ENCODE peak calls at places on chromosomes 3 and 15, in seven cellular contexts. X is IMR-90, C is tibial nerve, K is Peyer's patch, T is right atrium auricular region, N is gastrocnemius medialis, J is HepG2. B is an unnamed sample.

GRCh38 chr3:4994823-4995499 is 15.7 kb downstream of the BHLHE40 start:
- DNase-seq in C (peak; percentile 61), J (peak; percentile 52), T (peak; percentile 94), X (peak; percentile 92), K (peak; percentile 49), N (peak; percentile 87), B (peak; percentile 67)

GRCh38 chr3:141331370-141332318 is 36.7 kb upstream of the ZBTB38 start:
- DNase-seq in K (peak; percentile 79), N (peak; percentile 46), J (peak; percentile 53), T (peak; percentile 88), C (peak; percentile 39), X (peak; percentile 99), B (peak; percentile 75)

GRCh38 chr3:13019243-13019701 is 54.0 kb downstream of the IQSEC1 start:
- DNase-seq in N (no peak), C (peak; percentile 36), J (no peak), K (no peak), X (peak; percentile 76), T (peak; percentile 76), B (peak; percentile 69)

GRCh38 chr3:36991923-36992805 is 767 bp downstream of the EPM2AIP1 start:
- DNase-seq in K (peak; percentile 51), J (peak; percentile 46), T (no peak), N (peak; percentile 20), C (peak; percentile 31), X (peak; percentile 74), B (no peak)

GRCh38 chr3:155701882-155702465 is 42.9 kb downstream of the PLCH1 start:
- DNase-seq in K (no peak), N (no peak), C (peak; percentile 43), J (peak; percentile 62), T (no peak), X (peak; percentile 58), B (no peak)

GRCh38 chr3:9957214-9957613 is 5.0 kb upstream of the PRRT3 start:
- DNase-seq in K (no peak), N (no peak), X (peak; percentile 33), T (no peak), C (no peak), J (no peak), B (no peak)

GRCh38 chr3:100971776-100972175 is 21.4 kb downstream of the ABI3BP start:
- DNase-seq in T (no peak), K (no peak), N (no peak), X (no peak), J (no peak), C (no peak), B (no peak)

GRCh38 chr3:14631687-14632444 is 19.7 kb upstream of the CCDC174 start:
- DNase-seq in C (no peak), T (no peak), K (no peak), J (peak; percentile 21), X (no peak), N (no peak), B (no peak)

GRCh38 chr3:114627760-114628159 is 333.9 kb downstream of the TIGIT start:
- DNase-seq in N (peak; percentile 85), C (peak; percentile 50), K (no peak), T (peak; percentile 81), X (peak; percentile 43), J (no peak), B (no peak)

GRCh38 chr3:184334470-184335158 is 2.8 kb upstream of the FAM131A start:
- DNase-seq in J (no peak), X (peak; percentile 86), K (no peak), N (no peak), C (no peak), T (no peak), B (no peak)

GRCh38 chr3:49912787-49913375 is 9.2 kb upstream of the MST1R start:
- DNase-seq in C (no peak), J (no peak), N (no peak), T (no peak), X (no peak), K (no peak), B (no peak)

GRCh38 chr3:71629289-71630252 is 46.0 kb upstream of the FOXP1 start:
- DNase-seq in K (no peak), X (peak; percentile 64), T (peak; percentile 59), J (no peak), C (peak; percentile 50), N (peak; percentile 19), B (no peak)

GRCh38 chr3:127031046-127031810 is 48.3 kb downstream of the PLXNA1 start:
- DNase-seq in K (no peak), X (no peak), T (no peak), N (no peak), C (no peak), J (no peak), B (peak; percentile 8)

GRCh38 chr3:42906905-42907183 is 902 bp downstream of the ZNF662 start:
- DNase-seq in K (no peak), T (no peak), X (no peak), J (no peak), C (no peak), N (no peak), B (no peak)

GRCh38 chr3:42908675-42909074 is 2.7 kb downstream of the ZNF662 start:
- DNase-seq in C (no peak), K (no peak), X (no peak), T (no peak), J (no peak), N (no peak), B (no peak)

GRCh38 chr3:42906085-42906904 is at the start of gene ZNF662:
- DNase-seq in X (no peak), N (peak; percentile 4), K (peak; percentile 50), J (no peak), T (no peak), C (peak; percentile 27), B (peak; percentile 57)

GRCh38 chr3:42904076-42904475 is 1.9 kb upstream of the ZNF662 start:
- DNase-seq in K (no peak), N (no peak), C (no peak), X (no peak), J (no peak), T (no peak), B (no peak)

DNA sequence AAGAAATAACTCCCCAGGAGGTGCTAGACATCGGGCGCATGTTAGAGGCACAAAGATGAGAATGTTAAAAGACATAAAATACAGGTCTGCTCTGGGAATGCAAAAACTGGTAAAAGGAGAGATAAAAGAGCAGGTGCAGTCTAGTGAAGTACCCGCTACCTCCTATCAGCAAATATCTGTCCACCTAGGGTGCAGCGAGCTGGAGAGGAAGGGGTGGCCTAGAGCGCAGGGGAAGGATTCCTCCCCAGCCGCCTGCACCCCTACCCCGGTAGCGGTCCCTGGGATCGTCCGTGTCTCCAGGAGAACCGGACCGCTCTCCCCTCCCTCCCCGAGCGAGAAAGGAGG is 230 bp upstream of the ZNF662 start:
- DNase-seq in J (no peak), T (no peak), X (no peak), K (no peak), C (no peak), N (no peak), B (no peak)
- H3K4me3 ChIP-seq in J (no peak overlapping the region), T (peak overlapping the region; percentile 65), X (peak overlapping the region; percentile 34), K (peak overlapping the region; percentile 31), C (peak overlapping the region; percentile 50), N (peak overlapping the region; percentile 68), B (peak overlapping the region; percentile 72)

DNA sequence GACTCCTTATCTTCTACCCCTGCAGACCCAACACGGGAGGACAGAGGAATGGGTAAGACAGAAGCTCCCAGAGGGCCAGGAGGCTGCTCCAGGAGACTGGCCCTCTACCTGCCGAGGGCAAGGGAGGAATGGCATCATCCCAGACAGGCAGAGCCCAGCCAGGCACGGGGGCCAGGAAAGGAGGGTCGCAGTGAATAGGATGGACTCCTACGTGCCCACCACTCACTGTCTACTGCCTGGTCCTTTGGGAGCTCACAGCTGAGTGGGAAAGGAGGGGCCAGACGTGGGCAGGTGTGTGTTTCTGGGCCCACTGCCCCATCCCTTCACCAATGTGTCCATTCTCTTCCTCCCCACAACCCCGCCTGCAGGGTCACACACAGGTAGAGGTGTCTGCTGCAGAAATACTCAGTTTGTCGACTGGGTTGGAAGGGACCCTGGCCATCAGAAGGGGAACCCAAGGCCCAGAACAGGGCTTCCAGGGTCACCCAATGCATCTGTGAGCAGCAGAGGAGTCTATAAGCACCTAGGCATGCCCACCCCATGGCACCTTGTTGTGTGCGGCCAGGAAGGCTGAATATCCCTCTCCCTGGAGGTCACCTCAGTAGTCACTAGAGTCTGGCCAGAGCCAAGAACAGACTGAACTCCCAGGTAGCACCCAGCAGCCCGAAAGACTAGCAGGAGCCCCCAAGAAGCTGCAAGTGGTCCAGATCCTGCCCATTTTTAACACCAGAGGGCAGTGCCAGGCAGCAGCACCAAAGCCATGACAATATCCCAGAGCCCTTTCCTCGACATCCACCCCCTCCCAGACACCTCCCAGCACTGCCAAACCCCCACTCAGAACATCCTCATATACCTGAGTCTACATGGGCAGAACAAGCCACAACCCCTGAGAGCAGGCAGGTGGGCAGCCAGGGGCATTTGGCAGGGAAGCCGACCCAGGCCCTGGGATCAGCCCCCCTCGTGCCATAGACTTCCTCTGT is 24.0 kb downstream of the TKT start:
- DNase-seq in K (no peak), T (no peak), C (no peak), X (no peak), J (no peak), N (no peak), B (no peak)
- TF ChIP-seq CTCF in K (no peak), T (peak; percentile 29), C (no peak), X (peak; percentile 13), J (no peak), N (no peak), B (peak; percentile 5)

DNA sequence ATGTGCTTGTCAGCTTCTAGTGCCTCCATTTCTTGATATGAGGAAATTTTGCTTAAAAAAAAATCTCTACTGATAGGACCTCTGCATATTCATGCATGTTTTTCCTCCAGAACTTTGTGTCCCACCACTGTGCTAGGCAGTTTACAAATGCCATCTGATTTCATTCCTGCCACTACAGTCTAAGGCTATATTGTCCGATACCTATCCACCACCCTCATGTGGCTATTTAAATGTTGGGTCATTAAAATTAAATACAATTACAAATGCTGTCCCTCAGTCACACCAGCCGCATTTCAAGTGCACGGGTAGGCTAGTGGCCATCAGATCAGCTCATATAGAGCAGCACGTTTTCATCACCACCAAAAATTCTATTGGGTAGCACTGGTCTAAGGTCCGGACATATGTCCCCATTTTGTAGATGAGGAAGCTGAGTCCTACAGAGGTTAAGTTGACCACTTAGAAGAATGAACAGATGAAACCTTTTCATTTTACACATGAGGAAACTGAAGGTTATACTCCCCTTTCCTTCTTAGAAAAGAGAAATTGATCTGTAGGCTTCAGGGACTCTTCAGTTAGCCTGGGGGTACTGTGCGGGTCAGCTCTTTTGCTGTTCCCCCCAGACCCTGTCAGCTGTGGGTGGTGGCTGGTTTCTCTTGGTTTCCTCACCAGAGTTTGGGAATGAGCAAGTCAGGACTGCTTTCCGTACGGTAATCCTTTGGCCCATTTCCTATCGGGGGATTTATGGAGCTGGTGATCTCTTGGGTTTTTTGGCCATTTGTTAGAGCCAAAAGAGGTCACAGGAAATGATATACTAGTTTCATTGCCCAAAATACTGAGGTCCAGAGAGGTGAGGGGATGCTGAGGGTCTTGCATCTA is 56.6 kb downstream of the SMAD3 start:
- DNase-seq in C (no peak), K (no peak), X (no peak), N (no peak), T (no peak), J (no peak), B (no peak)
- H3K27ac ChIP-seq in C (peak overlapping the region; percentile 90), K (peak overlapping the region; percentile 87), X (peak overlapping the region; percentile 99), N (peak overlapping the region; percentile 92), T (peak overlapping the region; percentile 87), J (no peak overlapping the region), B (peak overlapping the region; percentile 92)

DNA sequence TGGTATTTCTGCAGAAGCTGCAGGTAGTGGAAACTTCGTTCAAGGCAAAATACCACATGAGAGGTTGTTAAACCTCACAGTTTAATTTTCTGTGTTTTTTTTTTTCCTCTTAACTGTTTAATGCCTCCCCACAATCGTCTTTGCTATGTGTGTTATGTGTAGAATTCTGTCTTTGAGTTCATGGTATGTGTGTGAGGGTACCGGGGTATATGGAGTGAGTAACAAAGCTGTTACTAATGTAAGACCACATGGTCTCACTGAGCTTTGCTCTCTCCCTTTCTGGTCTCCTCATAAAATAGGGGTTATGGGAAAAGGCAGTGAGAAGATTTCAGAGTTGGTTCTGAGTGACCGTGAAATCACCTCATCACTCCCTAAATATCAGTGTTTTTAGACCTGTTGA is 143.6 kb downstream of the USP13 start:
- DNase-seq in N (no peak), K (no peak), T (no peak), J (no peak), C (no peak), X (no peak), B (no peak)
- H3K4me3 ChIP-seq in N (no peak overlapping the region), K (no peak overlapping the region), T (no peak overlapping the region), J (no peak overlapping the region), C (no peak overlapping the region), X (no peak overlapping the region), B (no peak overlapping the region)